ENCODE peak calls at places on chromosomes 5 and 9, in five cellular contexts. P, Y, T, G and Q are unnamed samples.

GRCh38 chr9:37992924-37993349 is 76.1 kb downstream of the SHB start:
- DNase-seq in P (no peak), Y (no peak), T (no peak), G (no peak), Q (no peak)

GRCh38 chr5:141496038-141496437 is 7.2 kb downstream of the PCDHGC5 start:
- DNase-seq in P (no peak), Y (no peak), T (peak; percentile 65), G (no peak), Q (no peak)

GRCh38 chr9:87392091-87392490 is 105.6 kb upstream of the DAPK1 start:
- DNase-seq in P (no peak), Y (no peak), T (no peak), G (no peak), Q (no peak)

GRCh38 chr5:177123789-177124485 is 9.6 kb upstream of the NSD1 start:
- DNase-seq in P (no peak), Y (no peak), T (no peak), G (no peak), Q (no peak)

GRCh38 chr5:136594416-136594815 is 229.1 kb upstream of the TRPC7 start:
- DNase-seq in P (no peak), Y (no peak), T (no peak), G (no peak), Q (no peak)

GRCh38 chr5:131994090-131994489 is 17.4 kb downstream of the ACSL6 start:
- DNase-seq in P (no peak), Y (no peak), T (no peak), G (no peak), Q (no peak)

GRCh38 chr9:715743-716400 is 125.6 kb upstream of the DMRT1 start:
- DNase-seq in P (no peak), Y (no peak), T (peak; percentile 72), G (no peak), Q (no peak)

GRCh38 chr5:37814699-37815098 is 25.1 kb downstream of the GDNF start:
- DNase-seq in P (no peak), Y (no peak), T (peak; percentile 84), G (no peak), Q (no peak)

GRCh38 chr9:114810614-114811013 is 4.8 kb upstream of the TNFSF15 start:
- DNase-seq in P (no peak), Y (no peak), T (no peak), G (no peak), Q (no peak)

GRCh38 chr9:23766613-23767012 is 59.4 kb downstream of the ELAVL2 start:
- DNase-seq in P (no peak), Y (no peak), T (no peak), G (no peak), Q (no peak)

GRCh38 chr9:97382099-97382718 is 29.7 kb upstream of the TDRD7 start:
- DNase-seq in P (no peak), Y (no peak), T (no peak), G (no peak), Q (peak; percentile 86)

GRCh38 chr5:34620185-34620584 is 35.9 kb upstream of the RAI14 start:
- DNase-seq in P (no peak), Y (no peak), T (peak; percentile 61), G (no peak), Q (no peak)

GRCh38 chr9:79080536-79080935 is 491.2 kb upstream of the TLE4 start:
- DNase-seq in P (no peak), Y (no peak), T (peak; percentile 27), G (no peak), Q (no peak)

GRCh38 chr5:132262882-132263547 is 5.5 kb downstream of the PDLIM4 start:
- DNase-seq in P (peak; percentile 2), Y (no peak), T (no peak), G (no peak), Q (no peak)

GRCh38 chr9:133666387-133666786 is 30.2 kb downstream of the DBH start:
- DNase-seq in P (no peak), Y (no peak), T (no peak), G (no peak), Q (no peak)

GRCh38 chr5:118736396-118736795 is 252.0 kb downstream of the DTWD2 start:
- DNase-seq in P (no peak), Y (no peak), T (no peak), G (no peak), Q (no peak)

GRCh38 chr5:170885779-170886178 is 24.0 kb downstream of the RANBP17 start:
- DNase-seq in P (no peak), Y (no peak), T (no peak), G (no peak), Q (no peak)

GRCh38 chr5:9034671-9035070 is 511.2 kb downstream of the SEMA5A start:
- DNase-seq in P (no peak), Y (no peak), T (peak; percentile 90), G (no peak), Q (no peak)

GRCh38 chr9:94554439-94555331 is at the start of gene PCAT7:
- DNase-seq in P (peak; percentile 84), Y (no peak), T (peak; percentile 47), G (peak; percentile 21), Q (peak; percentile 90)

GRCh38 chr5:77828445-77828844 is 52.3 kb upstream of the TBCA start:
- DNase-seq in P (no peak), Y (no peak), T (no peak), G (no peak), Q (no peak)

GRCh38 chr5:160451281-160451680 is 29.6 kb downstream of the PTTG1 start:
- DNase-seq in P (no peak), Y (no peak), T (no peak), G (no peak), Q (no peak)

GRCh38 chr5:54049963-54050362 is 260.4 kb downstream of the ARL15 start:
- DNase-seq in P (no peak), Y (no peak), T (peak; percentile 72), G (no peak), Q (no peak)

GRCh38 chr5:53714324-53715010 is 154.0 kb downstream of the NDUFS4 start:
- DNase-seq in P (no peak), Y (no peak), T (peak; percentile 23), G (no peak), Q (no peak)

GRCh38 chr5:139951983-139952382 is 91.1 kb downstream of the NRG2 start:
- DNase-seq in P (no peak), Y (no peak), T (no peak), G (no peak), Q (no peak)

GRCh38 chr5:93831449-93831848 is 90.0 kb upstream of the POU5F2 start:
- DNase-seq in P (no peak), Y (no peak), T (peak; percentile 95), G (no peak), Q (no peak)

GRCh38 chr5:17964067-17964466 is 329.8 kb downstream of the TAF11L14 start:
- DNase-seq in P (no peak), Y (no peak), T (no peak), G (no peak), Q (no peak)

GRCh38 chr9:6955251-6955921 is 197.6 kb downstream of the KDM4C start:
- DNase-seq in P (no peak), Y (no peak), T (peak; percentile 88), G (no peak), Q (no peak)

GRCh38 chr5:151686673-151687378 is at the start of gene SPARC:
- DNase-seq in P (peak; percentile 56), Y (no peak), T (peak; percentile 97), G (peak; percentile 75), Q (no peak)

GRCh38 chr5:446864-447263 is 3.9 kb downstream of the EXOC3 start:
- DNase-seq in P (peak; percentile 5), Y (no peak), T (peak; percentile 34), G (peak; percentile 6), Q (peak; percentile 58)

GRCh38 chr5:138948391-138949222 is 73.5 kb upstream of the LRRTM2 start:
- DNase-seq in P (no peak), Y (no peak), T (no peak), G (no peak), Q (no peak)

GRCh38 chr9:136650648-136651047 is 12.1 kb upstream of the EGFL7 start:
- DNase-seq in P (no peak), Y (no peak), T (no peak), G (no peak), Q (no peak)

GRCh38 chr5:147512640-147513334 is 2.9 kb upstream of the DPYSL3 start:
- DNase-seq in P (no peak), Y (no peak), T (no peak), G (no peak), Q (no peak)

DNA sequence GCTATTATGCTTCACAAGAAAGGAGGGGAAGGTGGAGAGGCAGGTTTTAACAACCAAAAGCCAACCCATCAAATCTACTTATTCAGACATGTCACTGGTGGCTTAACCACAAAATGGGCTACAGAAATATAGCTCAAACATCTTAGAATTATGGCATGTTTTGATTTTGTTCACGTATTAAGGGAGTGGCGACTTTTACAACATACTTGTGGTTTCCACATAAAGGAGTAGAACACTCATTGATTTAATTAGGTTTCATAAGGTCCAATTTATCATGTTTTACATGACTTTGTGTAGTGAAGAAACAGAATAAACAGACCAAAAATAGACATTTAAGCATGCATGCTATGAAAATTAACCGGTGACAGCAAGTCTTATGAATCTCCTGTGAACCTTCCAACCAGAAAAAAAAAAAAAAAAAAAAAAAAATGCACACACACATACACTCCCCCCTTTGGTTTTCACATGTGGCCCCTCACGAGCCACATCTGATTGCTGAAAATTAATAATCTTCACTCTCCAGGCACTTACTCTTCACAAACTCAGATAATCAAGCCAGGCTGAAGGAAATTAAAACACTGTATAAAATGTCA is 5.4 kb downstream of the ZNF608 start:
- DNase-seq in P (no peak), Y (no peak), T (peak; percentile 90), G (no peak), Q (no peak)
- H3K4me3 ChIP-seq in P (no peak overlapping the region), Y (no peak overlapping the region), T (no peak overlapping the region), G (no peak overlapping the region), Q (no peak overlapping the region)

GRCh38 chr9:17342696-17343095 is 207.9 kb downstream of the CNTLN start:
- DNase-seq in P (no peak), Y (no peak), T (no peak), G (no peak), Q (no peak)
- H3K27ac ChIP-seq in P (no peak overlapping the region), Y (no peak overlapping the region), T (no peak overlapping the region), G (no peak overlapping the region), Q (no peak overlapping the region)

DNA sequence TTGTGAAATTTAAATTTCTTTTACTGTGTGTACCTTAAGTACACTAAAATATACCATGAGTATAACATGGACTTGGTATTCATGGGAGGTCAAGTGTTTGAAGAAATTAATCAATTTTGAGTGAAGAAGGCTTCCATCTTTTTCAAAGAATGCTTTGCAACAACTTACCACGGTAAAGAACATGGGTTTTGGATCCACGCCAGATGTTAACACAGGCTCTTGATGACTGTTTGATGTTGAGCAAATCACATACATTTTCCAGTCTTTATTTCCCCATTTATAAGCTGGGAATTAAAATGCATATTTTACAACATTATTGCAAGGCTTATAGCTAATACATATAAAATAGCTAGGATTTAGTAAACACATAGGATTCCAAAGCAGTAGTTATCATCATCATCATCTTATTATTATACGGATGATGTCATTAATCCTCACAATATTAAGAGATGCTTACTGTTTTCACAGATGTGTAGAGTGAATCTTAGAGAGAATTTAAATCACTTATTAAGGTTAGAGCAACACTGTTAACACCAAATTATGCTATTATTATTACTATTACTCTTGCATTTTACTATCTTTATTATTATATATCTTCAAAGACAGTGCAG is 362.0 kb downstream of the PRELID2 start:
- DNase-seq in P (no peak), Y (no peak), T (no peak), G (no peak), Q (no peak)
- H3K36me3 ChIP-seq in P (no peaks in the 10 kb centered on the region), Y (no peaks in the 10 kb centered on the region), T (no peaks in the 10 kb centered on the region), G (no peaks in the 10 kb centered on the region), Q (no peaks in the 10 kb centered on the region)

GRCh38 chr5:119930490-119930889 is 301.1 kb downstream of the FAM170A start:
- DNase-seq in P (no peak), Y (no peak), T (no peak), G (no peak), Q (no peak)
- H3K4me3 ChIP-seq in P (no peak overlapping the region), Y (no peak overlapping the region), T (no peak overlapping the region), G (no peak overlapping the region), Q (no peak overlapping the region)

GRCh38 chr9:69131682-69132081 is 42.4 kb upstream of the TJP2 start:
- DNase-seq in P (no peak), Y (no peak), T (peak; percentile 98), G (no peak), Q (peak; percentile 97)
- H3K27ac ChIP-seq in P (peak overlapping the region; percentile 61), Y (no peak overlapping the region), T (peak overlapping the region; percentile 47), G (no peak overlapping the region), Q (peak overlapping the region; percentile 91)